ENCODE peak calls at places on chromosome 21, in nine cellular contexts. O, A, U, P, J, S, V, G and K are unnamed samples.

GRCh38 chr21:43295016-43295958 is 126.5 kb downstream of the CRYAA start:
- DNase-seq in P (no peak), S (no peak), U (peak), A (no peak), J (no peak), O (no peak), G (no peak), V (no peak), K (no peak)

GRCh38 chr21:35136586-35137254 is 87.6 kb upstream of the RUNX1 start:
- DNase-seq in P (peak), S (peak), G (peak), J (no peak), U (no peak), V (no peak), O (peak), A (no peak), K (no peak)

GRCh38 chr21:43774163-43774562 is 1.9 kb downstream of the CSTB start:
- DNase-seq in G (no peak), A (no peak), V (no peak), U (no peak), P (no peak), S (no peak), O (no peak), J (no peak), K (no peak)

GRCh38 chr21:32321480-32321879 is 22.8 kb downstream of the MRAP start:
- DNase-seq in J (no peak), A (no peak), O (no peak), U (no peak), G (no peak), V (no peak), P (no peak), S (no peak), K (no peak)

GRCh38 chr21:35658242-35658641 is 402.1 kb downstream of the SETD4 start:
- DNase-seq in J (no peak), U (no peak), G (peak), A (no peak), S (no peak), P (no peak), O (no peak), V (no peak), K (no peak)

GRCh38 chr21:43978060-43978459 is 34.0 kb upstream of the TRAPPC10 start:
- DNase-seq in G (no peak), V (no peak), S (no peak), U (no peak), P (no peak), O (no peak), J (no peak), A (no peak), K (no peak)

GRCh38 chr21:36188081-36188681 is 31.6 kb downstream of the DOP1B start:
- DNase-seq in V (no peak), S (peak), J (no peak), A (no peak), U (no peak), P (no peak), O (peak), G (no peak), K (no peak)

GRCh38 chr21:45364464-45365185 is 40.3 kb upstream of the COL18A1 start:
- DNase-seq in S (peak), V (no peak), U (no peak), O (no peak), J (no peak), A (no peak), G (peak), P (peak), K (no peak)

GRCh38 chr21:25688284-25689035 is 46.2 kb downstream of the ATP5PF start:
- DNase-seq in J (no peak), V (no peak), P (no peak), U (no peak), S (no peak), G (no peak), O (no peak), A (no peak), K (no peak)

GRCh38 chr21:15255359-15256157 is 190.8 kb upstream of the NRIP1 start:
- DNase-seq in O (no peak), G (no peak), A (no peak), P (no peak), V (no peak), J (no peak), S (no peak), U (no peak), K (no peak)

GRCh38 chr21:20790113-20790512 is 208.1 kb upstream of the NCAM2 start:
- DNase-seq in S (no peak), U (no peak), A (no peak), V (no peak), J (no peak), P (no peak), O (no peak), G (no peak), K (no peak)

GRCh38 chr21:46168238-46168637 is 12.9 kb upstream of the FTCD start:
- DNase-seq in U (no peak), G (no peak), S (no peak), A (no peak), J (peak), P (no peak), V (no peak), O (no peak), K (no peak)

GRCh38 chr21:25343774-25344545 is 263.3 kb downstream of the MRPL39 start:
- DNase-seq in A (no peak), O (no peak), V (no peak), P (no peak), G (no peak), U (no peak), J (no peak), S (no peak), K (no peak)

GRCh38 chr21:36034211-36034913 is 26.0 kb downstream of the SETD4 start:
- DNase-seq in S (no peak), P (no peak), J (no peak), U (no peak), G (no peak), V (no peak), O (no peak), A (no peak), K (no peak)

GRCh38 chr21:39502631-39503030 is 50.9 kb downstream of the SH3BGR start:
- DNase-seq in P (no peak), S (no peak), J (no peak), G (no peak), U (no peak), O (no peak), A (no peak), V (no peak), K (no peak)

GRCh38 chr21:31142600-31142999 is 104.3 kb upstream of the KRTAP19-8 start:
- DNase-seq in A (no peak), V (no peak), J (no peak), U (no peak), P (peak), O (no peak), G (no peak), S (no peak), K (no peak)

GRCh38 chr21:21690068-21690665 is 692.0 kb downstream of the NCAM2 start:
- DNase-seq in P (no peak), G (no peak), S (no peak), A (no peak), V (no peak), J (no peak), U (no peak), O (no peak), K (no peak)

GRCh38 chr21:34889287-34889536 is 159.9 kb downstream of the RUNX1 start:
- DNase-seq in V (peak), G (peak), A (no peak), O (peak), P (peak), U (no peak), J (no peak), S (peak), K (no peak)

GRCh38 chr21:15744926-15745325 is 15.1 kb downstream of the USP25 start:
- DNase-seq in S (no peak), G (no peak), A (no peak), J (no peak), U (no peak), V (no peak), P (no peak), O (no peak), K (no peak)